ENCODE peak calls at places on chromosome 19, in ten cellular contexts. S is heart left ventricle; U is tibial nerve; J is neural progenitor cell; E is thoracic aorta; Z is PC-9; H is upper lobe of right lung; V is H9; O is aorta; I is effector memory CD4-positive, alpha-beta T cell. T is an unnamed sample.

GRCh38 chr19:38425810-38426466 is at the start of gene RASGRP4:
- DNase-seq in E (no peak), I (peak; percentile 25), U (no peak), O (no peak), S (peak; percentile 57), J (no peak), V (peak; percentile 40), Z (no peak), H (peak; percentile 71), T (no peak)

GRCh38 chr19:37941820-37942515 is 35.0 kb downstream of the SIPA1L3 start:
- DNase-seq in I (no peak), Z (peak; percentile 48), V (no peak), H (peak; percentile 9), J (peak; percentile 26), E (no peak), U (no peak), O (no peak), S (no peak), T (no peak)

GRCh38 chr19:7789447-7789846 is 26.4 kb downstream of the CLEC4M start:
- DNase-seq in S (no peak), U (no peak), O (no peak), I (no peak), Z (peak; percentile 40), H (no peak), E (no peak), J (peak; percentile 39), V (peak; percentile 91), T (no peak)

GRCh38 chr19:43570174-43570791 is 5.0 kb downstream of the XRCC1 start:
- DNase-seq in E (no peak), H (no peak), J (no peak), S (no peak), U (no peak), Z (peak; percentile 13), I (no peak), V (no peak), O (no peak), T (no peak)

GRCh38 chr19:55178781-55179569 is 1.1 kb downstream of the SYT5 start:
- DNase-seq in Z (no peak), U (peak; percentile 18), J (peak; percentile 97), V (peak; percentile 92), O (peak; percentile 87), I (peak; percentile 94), S (peak; percentile 58), E (no peak), H (peak; percentile 79), T (no peak)

GRCh38 chr19:5645409-5645808 is 22.5 kb downstream of the SAFB start:
- DNase-seq in U (no peak), I (no peak), O (peak; percentile 33), S (no peak), V (no peak), H (no peak), Z (no peak), J (no peak), E (no peak), T (no peak)

GRCh38 chr19:50263176-50263575 is 59.8 kb downstream of the MYH14 start:
- DNase-seq in U (no peak), S (no peak), O (no peak), V (no peak), E (no peak), I (no peak), Z (no peak), H (no peak), J (no peak), T (no peak)

GRCh38 chr19:34274827-34275625 is 20.7 kb downstream of the GARRE1 start:
- DNase-seq in H (no peak), J (no peak), E (no peak), O (no peak), U (no peak), V (no peak), S (no peak), I (no peak), Z (no peak), T (no peak)

GRCh38 chr19:49691243-49692101 is 556 bp downstream of the CPT1C start:
- DNase-seq in H (no peak), U (no peak), Z (no peak), J (peak; percentile 94), V (peak; percentile 78), I (no peak), O (peak; percentile 84), S (peak; percentile 79), E (no peak), T (no peak)

DNA sequence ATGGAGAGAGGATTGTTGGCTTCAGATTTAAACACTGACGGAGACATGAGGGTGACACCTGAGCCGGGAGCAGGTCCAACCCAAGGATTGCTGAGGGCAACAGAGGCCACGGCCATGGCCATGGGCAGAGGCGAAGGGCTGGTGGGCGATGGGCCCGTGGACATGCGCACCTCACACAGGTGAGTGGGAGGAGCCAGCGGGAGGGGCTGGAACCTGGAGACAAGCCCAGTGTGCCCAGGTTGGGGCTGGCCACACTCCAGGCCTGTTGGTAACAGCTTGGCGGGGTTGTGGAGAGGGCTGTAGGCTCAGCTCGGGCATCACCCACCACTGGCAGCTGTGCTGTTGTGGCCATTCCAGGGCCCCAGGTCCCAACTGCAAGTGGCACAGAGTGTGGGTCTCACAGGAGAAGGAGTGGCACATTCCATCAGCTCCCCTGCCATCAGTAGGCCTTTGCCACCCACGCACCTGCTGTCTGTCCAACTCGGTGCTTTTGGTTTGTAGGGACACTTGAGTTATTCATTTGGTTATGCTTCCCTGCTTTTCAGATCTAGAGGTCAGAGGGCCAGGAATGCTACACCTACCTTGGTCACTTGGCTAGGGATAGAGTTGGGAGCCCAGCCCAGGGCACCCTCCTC is 49.8 kb downstream of the TSSK6 start:
- DNase-seq in S (no peak), V (no peak), H (no peak), E (no peak), I (no peak), U (no peak), O (no peak), Z (no peak), J (no peak), T (no peak)
- H3K4me1 ChIP-seq in S (peaks cover 44% of the 10 kb centered on the region), V (peaks cover 10% of the 10 kb centered on the region), H (peaks cover 46% of the 10 kb centered on the region), E (peaks cover 38% of the 10 kb centered on the region), I (peaks cover 35% of the 10 kb centered on the region), U (peaks cover 39% of the 10 kb centered on the region), O (no peaks in the 10 kb centered on the region), Z (no peaks in the 10 kb centered on the region), J (peaks cover 45% of the 10 kb centered on the region), T (peaks cover 42% of the 10 kb centered on the region)

GRCh38 chr19:453606-454005 is 7.2 kb downstream of the SHC2 start:
- DNase-seq in E (no peak), Z (no peak), S (no peak), V (no peak), H (peak; percentile 34), J (no peak), O (no peak), U (no peak), I (no peak), T (no peak)
- H3K4me1 ChIP-seq in E (no peaks in the 10 kb centered on the region), Z (no peaks in the 10 kb centered on the region), S (no peaks in the 10 kb centered on the region), V (no peaks in the 10 kb centered on the region), H (no peaks in the 10 kb centered on the region), J (no peaks in the 10 kb centered on the region), O (no peaks in the 10 kb centered on the region), U (no peaks in the 10 kb centered on the region), I (no peaks in the 10 kb centered on the region), T (no peaks in the 10 kb centered on the region)

DNA sequence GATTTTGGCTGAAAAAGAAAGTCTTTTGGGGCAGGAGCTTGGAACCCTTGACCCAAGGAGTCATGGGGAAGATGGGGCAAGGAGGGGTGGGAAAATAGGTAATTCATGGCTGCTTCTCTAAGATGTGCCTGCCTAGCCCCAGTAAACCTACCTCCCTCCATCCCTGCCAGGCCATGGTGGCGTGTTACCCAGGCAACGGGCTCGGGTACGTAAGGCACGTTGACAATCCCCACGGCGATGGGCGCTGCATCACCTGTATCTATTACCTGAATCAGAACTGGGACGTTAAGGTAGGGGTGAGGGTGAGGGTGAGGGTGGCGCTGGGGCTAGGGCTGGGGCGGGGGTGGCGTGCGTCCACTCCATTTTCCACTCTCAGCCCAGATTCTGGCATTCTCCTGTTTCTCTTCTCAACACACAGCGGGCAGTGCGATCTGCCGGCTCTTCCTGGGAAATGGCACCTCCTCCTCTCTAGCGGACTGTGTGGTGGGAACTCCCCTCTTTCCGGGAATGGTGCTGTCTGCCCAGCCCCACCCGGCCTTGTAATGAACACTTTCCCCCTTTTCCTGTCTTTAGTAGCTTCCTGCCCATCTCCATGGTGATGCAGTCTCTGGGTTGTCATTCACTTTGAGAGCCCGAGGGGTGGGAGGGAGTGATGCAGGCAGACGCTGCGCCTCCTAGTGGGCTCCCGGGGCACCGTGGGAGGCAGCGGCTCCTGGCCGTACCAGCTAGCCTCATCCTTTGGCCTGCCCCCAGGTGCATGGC is 7.6 kb downstream of the EGLN2 start:
- DNase-seq in J (peak; percentile 97), O (peak; percentile 93), E (peak; percentile 71), U (peak; percentile 84), Z (no peak), I (peak; percentile 71), H (peak; percentile 86), S (peak; percentile 84), V (peak; percentile 99), T (peak; percentile 90)
- H3K4me1 ChIP-seq in J (peaks cover 27% of the 10 kb centered on the region), O (no peaks in the 10 kb centered on the region), E (peaks cover 42% of the 10 kb centered on the region), U (peaks cover 82% of the 10 kb centered on the region), Z (peaks cover 21% of the 10 kb centered on the region), I (peaks cover 87% of the 10 kb centered on the region), H (peaks cover 79% of the 10 kb centered on the region), S (peaks cover 90% of the 10 kb centered on the region), V (peaks cover 15% of the 10 kb centered on the region), T (peaks cover 3% of the 10 kb centered on the region)

GRCh38 chr19:31340059-31341025 is 8.9 kb downstream of the TSHZ3 start:
- DNase-seq in H (no peak), V (peak; percentile 27), S (no peak), U (no peak), Z (no peak), E (no peak), J (no peak), O (no peak), I (peak; percentile 32), T (no peak)

GRCh38 chr19:31337007-31337914 is 12.0 kb downstream of the TSHZ3 start:
- DNase-seq in O (no peak), E (no peak), J (no peak), V (no peak), Z (no peak), S (no peak), U (no peak), H (no peak), I (no peak), T (no peak)

GRCh38 chr19:31335716-31336115 is 13.5 kb downstream of the TSHZ3 start:
- DNase-seq in O (no peak), Z (no peak), J (no peak), U (no peak), S (no peak), E (no peak), H (no peak), I (no peak), V (no peak), T (no peak)

GRCh38 chr19:31339405-31339804 is 9.8 kb downstream of the TSHZ3 start:
- DNase-seq in J (no peak), U (no peak), Z (no peak), V (peak; percentile 21), I (no peak), H (no peak), S (no peak), E (no peak), O (no peak), T (no peak)

DNA sequence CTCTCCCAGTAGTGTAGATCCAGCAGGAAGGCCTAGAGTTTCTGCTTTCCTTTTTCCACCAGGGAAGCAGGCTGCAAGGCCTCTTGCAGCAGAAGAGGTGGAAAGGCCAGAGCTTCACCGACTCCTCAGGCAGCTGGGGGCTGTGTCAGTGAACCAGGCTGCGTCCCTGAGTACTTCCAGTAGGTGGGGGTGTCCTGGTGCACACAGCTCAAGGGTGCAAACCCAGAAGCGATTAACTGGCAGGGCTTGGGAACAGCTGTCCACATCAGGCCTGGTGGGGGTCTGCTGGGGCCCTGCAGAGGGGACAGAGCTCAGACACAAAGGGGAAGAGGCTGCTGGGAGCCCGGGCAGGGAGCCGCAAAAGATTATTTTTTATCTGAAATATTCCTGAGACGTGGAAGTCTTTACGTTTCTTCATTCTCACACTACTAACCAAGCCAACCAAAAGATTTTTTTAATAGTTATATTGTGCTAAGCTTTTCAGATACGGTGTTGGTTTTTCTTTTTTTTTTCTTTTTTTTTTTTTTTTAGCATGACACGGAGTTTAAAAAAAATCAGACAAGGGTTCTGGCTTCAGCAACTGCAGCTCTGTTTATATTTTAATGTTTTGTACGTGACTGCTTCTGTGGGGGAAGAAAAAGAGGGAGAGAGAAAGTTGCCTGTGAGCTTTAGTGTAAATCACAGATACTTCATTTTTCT is 11.0 kb downstream of the TSHZ3 start:
- DNase-seq in E (no peak), I (no peak), Z (no peak), H (no peak), J (peak; percentile 88), O (no peak), S (peak; percentile 73), V (peak; percentile 87), U (peak; percentile 67), T (peak; percentile 81)
- H3K4me1 ChIP-seq in E (peaks cover 16% of the 10 kb centered on the region), I (peaks cover 25% of the 10 kb centered on the region), Z (no peaks in the 10 kb centered on the region), H (peaks cover 25% of the 10 kb centered on the region), J (peaks cover 8% of the 10 kb centered on the region), O (no peaks in the 10 kb centered on the region), S (peaks cover 33% of the 10 kb centered on the region), V (peaks cover 9% of the 10 kb centered on the region), U (peaks cover 19% of the 10 kb centered on the region), T (peaks cover 17% of the 10 kb centered on the region)